ENCODE peak calls at places on chromosomes 13 and 19, in five cellular contexts. O is stimulated activated CD8-positive, alpha-beta memory T cell treated with anti-CD3 and anti-CD28 coated beads, Interleukin-7, amount 100 ng/mL, for 1 hour; Z is skeletal muscle cell; C is stimulated activated CD4-positive, alpha-beta T cell treated with anti-CD3 and anti-CD28 coated beads, Interleukin-15, amount 100 ng/mL, for 1 hour; A is PC-3. Y is an unnamed sample.

GRCh38 chr19:40802300-40803169 is 3.5 kb downstream of the EGLN2 start:
- DNase-seq in Z (no peak), O (no peak), C (no peak), A (no peak), Y (no peak)

GRCh38 chr13:35164324-35164932 is 222.4 kb downstream of the NBEA start:
- DNase-seq in A (peak), O (no peak), C (no peak), Z (no peak), Y (peak)

GRCh38 chr19:55283548-55284393 is at the start of gene BRSK1:
- DNase-seq in C (no peak), A (peak), Z (peak), O (no peak), Y (peak)

GRCh38 chr19:22426901-22427300 is 4.8 kb upstream of the ZNF98 start:
- DNase-seq in C (no peak), O (no peak), A (no peak), Z (no peak), Y (no peak)

GRCh38 chr19:29475469-29475868 is 50.3 kb upstream of the VSTM2B start:
- DNase-seq in Z (no peak), C (no peak), O (no peak), A (no peak), Y (no peak)

GRCh38 chr13:76741624-76742023 is 144.6 kb downstream of the KCTD12 start:
- DNase-seq in Z (no peak), C (no peak), A (no peak), O (no peak), Y (peak)

GRCh38 chr13:33490461-33491327 is 205.1 kb upstream of the STARD13 start:
- DNase-seq in A (no peak), C (no peak), Z (no peak), O (no peak), Y (no peak)

GRCh38 chr13:100484708-100485107 is 103.9 kb downstream of the GGACT start:
- DNase-seq in O (no peak), Z (no peak), C (no peak), A (no peak), Y (no peak)

GRCh38 chr19:17550076-17550667 is 5.3 kb upstream of the COLGALT1 start:
- DNase-seq in O (no peak), C (no peak), A (no peak), Z (no peak), Y (no peak)

GRCh38 chr13:36815069-36815468 is 4.0 kb upstream of the RFXAP start:
- DNase-seq in O (no peak), C (no peak), A (peak), Z (no peak), Y (peak)

GRCh38 chr13:44231786-44232516 is 141.7 kb upstream of the SERP2 start:
- DNase-seq in O (no peak), A (peak), Z (peak), C (no peak), Y (peak)

GRCh38 chr19:49409441-49410029 is 13.7 kb downstream of the PTH2 start:
- DNase-seq in O (no peak), Z (no peak), C (no peak), A (no peak), Y (no peak)

GRCh38 chr19:10767726-10768125 is 49.8 kb downstream of the DNM2 start:
- DNase-seq in A (no peak), Z (no peak), C (no peak), O (no peak), Y (no peak)

GRCh38 chr19:48481846-48482639 is 12.9 kb downstream of the CYTH2 start:
- DNase-seq in O (no peak), A (no peak), C (no peak), Z (no peak), Y (peak)

GRCh38 chr19:2695288-2695866 is 7.1 kb downstream of the GNG7 start:
- DNase-seq in O (no peak), A (no peak), C (no peak), Z (no peak), Y (no peak)

Y was measured in ELR.